ENCODE peak calls at places on chromosomes 7 and 10, in four cellular contexts. One of them, this sample, is unnamed.

GRCh38 chr10:51001587-51001986 is 72.7 kb upstream of the PRKG1 start:
- DNase-seq in naive thymus-derived CD4-positive, alpha-beta T cell: peak; percentile 12
- DNase-seq in sigmoid colon: no peak
- DNase-seq in colonic mucosa: no peak
- DNase-seq in this sample: no peak

GRCh38 chr7:35909870-35910357 is 109.1 kb downstream of the SEPTIN7 start:
- DNase-seq in sigmoid colon: no peak
- DNase-seq in naive thymus-derived CD4-positive, alpha-beta T cell: no peak
- DNase-seq in colonic mucosa: no peak
- DNase-seq in this sample: no peak

GRCh38 chr7:18831943-18832342 is 285.5 kb downstream of the TWIST1 start:
- DNase-seq in colonic mucosa: no peak
- DNase-seq in naive thymus-derived CD4-positive, alpha-beta T cell: no peak
- DNase-seq in sigmoid colon: no peak
- DNase-seq in this sample: no peak

GRCh38 chr7:131336956-131337355 is 9.3 kb downstream of the MKLN1 start:
- DNase-seq in colonic mucosa: no peak
- DNase-seq in naive thymus-derived CD4-positive, alpha-beta T cell: no peak
- DNase-seq in sigmoid colon: no peak
- DNase-seq in this sample: no peak

GRCh38 chr7:2667843-2668242 is 20.2 kb upstream of the AMZ1 start:
- DNase-seq in naive thymus-derived CD4-positive, alpha-beta T cell: no peak
- DNase-seq in sigmoid colon: no peak
- DNase-seq in colonic mucosa: no peak
- DNase-seq in this sample: no peak

GRCh38 chr10:46052791-46053375 is 6.8 kb upstream of the MSMB start:
- DNase-seq in naive thymus-derived CD4-positive, alpha-beta T cell: no peak
- DNase-seq in colonic mucosa: no peak
- DNase-seq in sigmoid colon: no peak
- DNase-seq in this sample: no peak

GRCh38 chr7:2928613-2929311 is 84.7 kb upstream of the GNA12 start:
- DNase-seq in colonic mucosa: no peak
- DNase-seq in sigmoid colon: peak; percentile 62
- DNase-seq in naive thymus-derived CD4-positive, alpha-beta T cell: no peak
- DNase-seq in this sample: no peak

GRCh38 chr7:159147246-159147645 is 2.6 kb upstream of the VIPR2 start:
- DNase-seq in colonic mucosa: no peak
- DNase-seq in sigmoid colon: no peak
- DNase-seq in naive thymus-derived CD4-positive, alpha-beta T cell: no peak
- DNase-seq in this sample: no peak

GRCh38 chr7:77415822-77416620 is at the start of gene GSAP:
- DNase-seq in naive thymus-derived CD4-positive, alpha-beta T cell: peak; percentile 58
- DNase-seq in colonic mucosa: peak; percentile 68
- DNase-seq in sigmoid colon: peak; percentile 78
- DNase-seq in this sample: no peak

GRCh38 chr7:76281706-76282343 is 20.6 kb upstream of the HSPB1 start:
- DNase-seq in naive thymus-derived CD4-positive, alpha-beta T cell: no peak
- DNase-seq in sigmoid colon: no peak
- DNase-seq in colonic mucosa: no peak
- DNase-seq in this sample: no peak

GRCh38 chr7:55130079-55130476 is 111.3 kb downstream of the EGFR start:
- DNase-seq in naive thymus-derived CD4-positive, alpha-beta T cell: no peak
- DNase-seq in colonic mucosa: no peak
- DNase-seq in sigmoid colon: no peak
- DNase-seq in this sample: no peak

GRCh38 chr7:158946329-158946728 is 90.0 kb downstream of the DYNC2I1 start:
- DNase-seq in sigmoid colon: no peak
- DNase-seq in colonic mucosa: no peak
- DNase-seq in naive thymus-derived CD4-positive, alpha-beta T cell: no peak
- DNase-seq in this sample: no peak

GRCh38 chr10:110008518-110009339 is 945 bp downstream of the ADD3 start:
- DNase-seq in sigmoid colon: no peak
- DNase-seq in colonic mucosa: peak; percentile 84
- DNase-seq in naive thymus-derived CD4-positive, alpha-beta T cell: peak; percentile 72
- DNase-seq in this sample: peak; percentile 54

GRCh38 chr7:47710201-47710935 is 128.5 kb upstream of the TNS3 start:
- DNase-seq in naive thymus-derived CD4-positive, alpha-beta T cell: no peak
- DNase-seq in sigmoid colon: no peak
- DNase-seq in colonic mucosa: no peak
- DNase-seq in this sample: no peak

GRCh38 chr10:130477360-130477759 is 341.2 kb downstream of the GLRX3 start:
- DNase-seq in naive thymus-derived CD4-positive, alpha-beta T cell: no peak
- DNase-seq in colonic mucosa: no peak
- DNase-seq in sigmoid colon: no peak
- DNase-seq in this sample: no peak

DNA sequence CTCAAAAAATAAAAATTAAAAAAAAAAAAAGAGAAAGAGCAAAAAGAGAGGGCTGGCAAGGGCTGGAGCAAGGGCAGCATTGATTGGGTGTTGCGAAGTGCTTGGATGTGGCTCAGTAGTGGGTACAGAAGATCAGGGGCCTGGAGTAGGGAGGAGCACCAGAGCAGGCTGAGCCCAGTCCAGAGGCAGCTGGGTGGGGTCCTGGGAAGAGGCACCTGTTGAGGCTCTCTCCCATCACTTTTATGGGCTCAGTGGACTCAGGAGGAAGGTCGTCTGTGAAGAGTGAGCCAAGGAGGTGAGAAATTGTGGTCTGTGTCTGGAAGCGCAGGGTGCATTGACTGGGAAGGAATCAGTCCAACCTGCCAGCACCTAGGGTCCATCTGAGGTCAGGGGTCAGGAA is 11.8 kb upstream of the ZMIZ2 start:
- DNase-seq in colonic mucosa: no peak
- DNase-seq in sigmoid colon: no peak
- DNase-seq in naive thymus-derived CD4-positive, alpha-beta T cell: no peak
- DNase-seq in this sample: no peak
- H3K27ac ChIP-seq in colonic mucosa: no peak overlapping the region
- H3K27ac ChIP-seq in sigmoid colon: no peak overlapping the region
- H3K27ac ChIP-seq in naive thymus-derived CD4-positive, alpha-beta T cell: no peak overlapping the region
- H3K27ac ChIP-seq in this sample: no peak overlapping the region

GRCh38 chr10:104324931-104325330 is 13.3 kb downstream of the ITPRIP start:
- DNase-seq in naive thymus-derived CD4-positive, alpha-beta T cell: no peak
- DNase-seq in colonic mucosa: no peak
- DNase-seq in sigmoid colon: peak; percentile 48
- DNase-seq in this sample: no peak
- H3K4me1 ChIP-seq in naive thymus-derived CD4-positive, alpha-beta T cell: peaks cover 79% of the 10 kb centered on the region
- H3K4me1 ChIP-seq in colonic mucosa: peaks cover 14% of the 10 kb centered on the region
- H3K4me1 ChIP-seq in sigmoid colon: peaks cover 97% of the 10 kb centered on the region
- H3K4me1 ChIP-seq in this sample: peaks cover 24% of the 10 kb centered on the region

GRCh38 chr7:149529136-149529718 is 31.6 kb upstream of the ZNF746 start:
- DNase-seq in naive thymus-derived CD4-positive, alpha-beta T cell: no peak
- DNase-seq in colonic mucosa: no peak
- DNase-seq in sigmoid colon: no peak
- DNase-seq in this sample: no peak
- H3K9me3 ChIP-seq in naive thymus-derived CD4-positive, alpha-beta T cell: peaks cover 18% of the 10 kb centered on the region
- H3K9me3 ChIP-seq in colonic mucosa: peaks cover 5% of the 10 kb centered on the region
- H3K9me3 ChIP-seq in sigmoid colon: peaks cover 16% of the 10 kb centered on the region
- H3K9me3 ChIP-seq in this sample: peaks cover 34% of the 10 kb centered on the region

DNA sequence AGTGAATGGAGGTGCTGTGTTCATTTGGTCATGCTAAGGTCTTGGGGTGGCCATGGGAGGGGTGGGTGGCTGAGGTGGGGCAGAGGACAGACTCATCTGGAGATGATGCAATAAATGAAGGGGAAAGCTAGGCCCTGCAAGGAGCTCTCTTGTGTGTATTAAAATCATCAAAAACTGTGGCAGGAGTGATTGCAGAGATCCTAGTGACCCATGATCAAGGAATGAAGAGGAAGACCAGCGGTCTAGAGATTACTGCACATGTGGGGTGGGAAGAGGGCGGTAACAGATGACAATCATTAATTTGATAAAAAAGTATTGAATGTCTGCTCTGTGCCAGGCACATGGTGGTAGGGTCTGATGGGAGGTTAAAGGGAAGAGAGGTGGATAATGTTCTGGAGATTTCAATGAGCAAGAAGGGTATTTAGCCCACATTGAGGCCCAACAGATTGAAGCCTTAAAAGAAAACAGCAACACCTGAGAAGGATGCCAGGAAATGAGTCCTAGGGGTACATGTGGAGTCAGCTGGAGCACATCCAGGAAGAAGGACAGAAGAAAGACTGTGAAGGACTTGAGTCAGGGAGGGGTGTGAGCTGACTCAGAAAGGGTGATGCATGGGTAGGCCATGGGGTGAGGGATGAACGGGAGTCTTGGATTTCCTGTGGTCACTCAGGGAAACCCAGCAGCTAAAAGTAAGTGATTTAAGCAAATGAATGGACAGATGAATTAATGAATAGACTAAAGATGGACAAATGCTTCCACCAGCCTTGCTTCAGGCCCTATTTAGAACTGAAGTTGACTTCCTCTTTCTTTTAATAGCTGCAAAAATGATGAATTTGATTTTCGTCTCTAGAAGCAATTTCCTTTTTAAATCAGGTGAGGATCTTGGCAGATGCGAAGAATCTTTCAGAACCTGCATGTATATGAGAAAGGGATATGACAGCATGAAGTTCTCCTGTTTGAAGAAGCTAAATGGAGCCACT is 83.1 kb upstream of the IGFBP3 start:
- DNase-seq in sigmoid colon: no peak
- DNase-seq in naive thymus-derived CD4-positive, alpha-beta T cell: no peak
- DNase-seq in colonic mucosa: no peak
- DNase-seq in this sample: no peak
- H3K27ac ChIP-seq in sigmoid colon: no peak overlapping the region
- H3K27ac ChIP-seq in naive thymus-derived CD4-positive, alpha-beta T cell: no peak overlapping the region
- H3K27ac ChIP-seq in colonic mucosa: no peak overlapping the region
- H3K27ac ChIP-seq in this sample: no peak overlapping the region

GRCh38 chr7:1044189-1045037 is at the start of gene GPR146:
- DNase-seq in naive thymus-derived CD4-positive, alpha-beta T cell: peak; percentile 86
- DNase-seq in sigmoid colon: peak; percentile 99
- DNase-seq in colonic mucosa: peak; percentile 98
- DNase-seq in this sample: peak; percentile 93

GRCh38 chr7:1045038-1045726 is 836 bp downstream of the GPR146 start:
- DNase-seq in colonic mucosa: no peak
- DNase-seq in naive thymus-derived CD4-positive, alpha-beta T cell: no peak
- DNase-seq in sigmoid colon: no peak
- DNase-seq in this sample: no peak

GRCh38 chr7:1049006-1049741 is 4.8 kb downstream of the GPR146 start:
- DNase-seq in colonic mucosa: no peak
- DNase-seq in sigmoid colon: no peak
- DNase-seq in naive thymus-derived CD4-positive, alpha-beta T cell: no peak
- DNase-seq in this sample: no peak

GRCh38 chr7:1045727-1046063 is 1.3 kb downstream of the GPR146 start:
- DNase-seq in naive thymus-derived CD4-positive, alpha-beta T cell: no peak
- DNase-seq in colonic mucosa: no peak
- DNase-seq in sigmoid colon: no peak
- DNase-seq in this sample: no peak

DNA sequence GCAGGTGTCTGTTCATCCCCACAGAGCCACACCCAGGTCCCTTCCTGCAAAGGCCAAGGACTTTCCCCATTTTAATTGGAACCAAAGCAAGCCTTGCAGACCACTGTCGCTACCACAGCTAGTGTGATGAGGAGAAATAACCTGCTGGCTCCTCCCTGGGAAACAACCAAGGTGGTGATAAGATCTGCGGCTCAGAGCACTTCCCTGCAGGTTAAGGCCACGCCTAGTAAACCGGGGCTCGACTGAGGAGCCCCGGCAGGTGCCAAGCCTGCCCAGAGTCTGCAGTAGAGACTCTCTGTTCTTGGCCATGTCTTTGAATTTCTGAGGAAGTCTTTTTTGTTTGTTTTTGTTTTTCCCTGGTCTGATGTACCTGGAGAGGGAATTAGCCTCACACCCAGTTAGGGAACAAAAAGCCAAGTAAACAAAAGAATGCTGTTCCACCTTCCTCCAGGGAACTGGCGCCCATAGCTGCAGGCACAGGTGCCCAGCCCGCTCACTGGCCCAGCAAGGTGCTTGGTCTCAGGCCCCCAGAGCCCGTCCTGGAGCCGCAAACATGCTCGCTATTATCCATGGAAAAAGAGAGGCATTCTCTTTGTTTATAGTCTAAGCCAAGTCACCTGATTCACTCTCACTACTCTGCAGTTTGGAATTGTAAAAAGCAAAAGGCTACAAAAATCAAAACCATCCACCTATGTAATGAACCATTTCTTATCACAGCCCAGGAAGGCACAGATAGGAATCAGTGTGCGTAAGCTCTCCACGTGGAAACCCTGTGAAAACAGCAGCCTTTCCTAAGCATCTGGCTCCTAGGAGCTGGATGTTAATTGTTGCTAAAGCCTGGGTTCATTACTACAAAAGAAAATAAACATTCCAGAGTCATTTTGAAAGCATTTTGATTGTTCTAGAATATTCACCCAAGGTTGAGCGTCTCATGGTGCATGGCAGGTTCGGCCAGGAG is 2.7 kb downstream of the GPR146 start:
- DNase-seq in naive thymus-derived CD4-positive, alpha-beta T cell: peak; percentile 74
- DNase-seq in colonic mucosa: peak; percentile 73
- DNase-seq in sigmoid colon: no peak
- DNase-seq in this sample: no peak
- H3K4me1 ChIP-seq in naive thymus-derived CD4-positive, alpha-beta T cell: peaks cover 51% of the 10 kb centered on the region
- H3K4me1 ChIP-seq in colonic mucosa: peaks cover 20% of the 10 kb centered on the region
- H3K4me1 ChIP-seq in sigmoid colon: peaks cover 29% of the 10 kb centered on the region
- H3K4me1 ChIP-seq in this sample: peaks cover 27% of the 10 kb centered on the region